ENCODE peak calls at places on chromosomes 5 and 9, in eight cellular contexts. One of them, this sample, is unnamed.

GRCh38 chr9:4700093-4700492 is 20.7 kb downstream of the CDC37L1 start:
- DNase-seq in heart left ventricle: no peak
- DNase-seq in Peyer's patch: no peak
- DNase-seq in sigmoid colon: no peak
- DNase-seq in prostate gland: no peak
- DNase-seq in HCT116: no peak
- DNase-seq in breast epithelium: no peak
- DNase-seq in A549: no peak
- DNase-seq in this sample: no peak

GRCh38 chr5:89098199-89098756 is 215.3 kb upstream of the MEF2C start:
- DNase-seq in HCT116: no peak
- DNase-seq in heart left ventricle: no peak
- DNase-seq in sigmoid colon: no peak
- DNase-seq in breast epithelium: no peak
- DNase-seq in prostate gland: no peak
- DNase-seq in A549: no peak
- DNase-seq in Peyer's patch: no peak
- DNase-seq in this sample: no peak

GRCh38 chr5:65480306-65480865 is 1.3 kb downstream of the ADAMTS6 start:
- DNase-seq in sigmoid colon: peak; percentile 96
- DNase-seq in prostate gland: peak; percentile 65
- DNase-seq in breast epithelium: peak; percentile 65
- DNase-seq in heart left ventricle: peak; percentile 83
- DNase-seq in HCT116: no peak
- DNase-seq in A549: peak; percentile 30
- DNase-seq in Peyer's patch: peak; percentile 76
- DNase-seq in this sample: peak; percentile 78

GRCh38 chr5:116452774-116453368 is 121.8 kb downstream of the SEMA6A start:
- DNase-seq in heart left ventricle: no peak
- DNase-seq in HCT116: no peak
- DNase-seq in prostate gland: no peak
- DNase-seq in sigmoid colon: no peak
- DNase-seq in A549: no peak
- DNase-seq in breast epithelium: no peak
- DNase-seq in Peyer's patch: no peak
- DNase-seq in this sample: no peak

GRCh38 chr9:129446828-129447550 is 173.9 kb downstream of the C9orf50 start:
- DNase-seq in HCT116: no peak
- DNase-seq in prostate gland: no peak
- DNase-seq in sigmoid colon: no peak
- DNase-seq in breast epithelium: no peak
- DNase-seq in Peyer's patch: no peak
- DNase-seq in heart left ventricle: peak; percentile 52
- DNase-seq in A549: no peak
- DNase-seq in this sample: no peak

GRCh38 chr5:32600057-32600622 is 14.8 kb downstream of the SUB1 start:
- DNase-seq in sigmoid colon: no peak
- DNase-seq in A549: no peak
- DNase-seq in Peyer's patch: no peak
- DNase-seq in prostate gland: no peak
- DNase-seq in heart left ventricle: no peak
- DNase-seq in breast epithelium: no peak
- DNase-seq in HCT116: no peak
- DNase-seq in this sample: no peak

GRCh38 chr9:112408819-112409218 is 28.9 kb downstream of the HSDL2 start:
- DNase-seq in breast epithelium: no peak
- DNase-seq in heart left ventricle: no peak
- DNase-seq in HCT116: no peak
- DNase-seq in Peyer's patch: no peak
- DNase-seq in sigmoid colon: no peak
- DNase-seq in A549: no peak
- DNase-seq in prostate gland: no peak
- DNase-seq in this sample: no peak

GRCh38 chr5:58631895-58632294 is 49.0 kb downstream of the RAB3C start:
- DNase-seq in sigmoid colon: no peak
- DNase-seq in A549: no peak
- DNase-seq in heart left ventricle: no peak
- DNase-seq in HCT116: no peak
- DNase-seq in Peyer's patch: no peak
- DNase-seq in prostate gland: no peak
- DNase-seq in breast epithelium: no peak
- DNase-seq in this sample: no peak

GRCh38 chr5:150647275-150648251 is 7.1 kb downstream of the SYNPO start:
- DNase-seq in breast epithelium: no peak
- DNase-seq in heart left ventricle: peak; percentile 94
- DNase-seq in HCT116: no peak
- DNase-seq in Peyer's patch: no peak
- DNase-seq in A549: no peak
- DNase-seq in prostate gland: no peak
- DNase-seq in sigmoid colon: peak; percentile 90
- DNase-seq in this sample: peak; percentile 79

GRCh38 chr5:176540476-176540899 is 3.3 kb upstream of the RNF44 start:
- DNase-seq in heart left ventricle: peak; percentile 13
- DNase-seq in HCT116: no peak
- DNase-seq in prostate gland: no peak
- DNase-seq in A549: no peak
- DNase-seq in breast epithelium: no peak
- DNase-seq in Peyer's patch: no peak
- DNase-seq in sigmoid colon: no peak
- DNase-seq in this sample: no peak

GRCh38 chr5:23352437-23352836 is 155.0 kb upstream of the PRDM9 start:
- DNase-seq in sigmoid colon: no peak
- DNase-seq in HCT116: no peak
- DNase-seq in Peyer's patch: no peak
- DNase-seq in A549: peak; percentile 68
- DNase-seq in prostate gland: no peak
- DNase-seq in heart left ventricle: no peak
- DNase-seq in breast epithelium: no peak
- DNase-seq in this sample: no peak

DNA sequence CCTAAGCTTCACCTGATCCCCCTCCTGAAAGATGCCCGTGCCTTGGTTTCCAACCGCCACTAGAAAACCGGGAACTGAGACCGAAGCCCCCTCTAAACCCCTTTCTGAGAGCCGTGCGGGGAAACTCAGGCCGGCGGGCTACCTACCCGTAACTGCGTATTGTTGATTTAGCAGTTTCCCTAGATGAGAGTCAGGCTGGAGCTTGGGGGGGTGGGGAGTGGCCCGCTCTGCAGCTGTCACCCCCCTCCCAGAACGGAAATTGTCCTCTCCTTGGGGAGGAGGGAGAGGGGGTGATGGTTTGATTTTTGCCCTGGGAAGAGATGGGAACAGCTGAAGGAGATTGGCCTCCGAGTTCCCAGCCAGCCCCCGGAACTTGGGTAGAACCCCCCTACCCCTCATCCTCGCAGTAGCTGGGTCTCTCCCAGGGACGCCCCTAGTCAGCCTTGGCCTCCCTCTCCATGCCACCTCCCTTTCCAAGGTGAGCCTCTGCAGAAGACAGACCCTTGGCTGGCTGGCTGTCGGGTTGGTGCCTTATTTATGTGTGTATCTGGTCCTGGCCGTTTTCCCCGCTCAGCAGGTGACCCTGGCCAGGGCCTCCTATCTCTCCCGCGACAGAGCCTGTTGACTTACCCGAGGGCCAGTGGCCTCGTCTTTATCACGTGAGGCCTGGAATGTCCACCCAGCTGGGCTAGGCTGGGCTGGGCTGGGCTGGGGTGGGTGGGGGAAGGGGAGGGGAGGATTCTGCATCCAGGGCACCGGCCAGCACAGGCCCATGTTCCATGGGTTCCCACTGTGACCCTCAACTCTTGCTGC is 2.7 kb downstream of the CXXC5 start:
- DNase-seq in sigmoid colon: peak; percentile 87
- DNase-seq in Peyer's patch: peak; percentile 73
- DNase-seq in prostate gland: peak; percentile 69
- DNase-seq in heart left ventricle: peak; percentile 90
- DNase-seq in breast epithelium: no peak
- DNase-seq in HCT116: no peak
- DNase-seq in A549: peak; percentile 56
- DNase-seq in this sample: no peak
- TF ChIP-seq POLR2A in sigmoid colon: peak; percentile 27
- TF ChIP-seq POLR2A in Peyer's patch: peak; percentile 17
- TF ChIP-seq POLR2A in prostate gland: peak; percentile 23
- TF ChIP-seq POLR2A in heart left ventricle: no peak
- TF ChIP-seq POLR2A in breast epithelium: peak; percentile 4
- TF ChIP-seq POLR2A in HCT116: no peak
- TF ChIP-seq POLR2A in A549: no peak
- TF ChIP-seq POLR2A in this sample: no peak

GRCh38 chr9:123281659-123282342 is 13.4 kb upstream of the STRBP start:
- DNase-seq in Peyer's patch: no peak
- DNase-seq in breast epithelium: no peak
- DNase-seq in sigmoid colon: no peak
- DNase-seq in HCT116: no peak
- DNase-seq in heart left ventricle: no peak
- DNase-seq in prostate gland: no peak
- DNase-seq in A549: no peak
- DNase-seq in this sample: no peak
- H3K27ac ChIP-seq in Peyer's patch: no peak overlapping the region
- H3K27ac ChIP-seq in breast epithelium: no peak overlapping the region
- H3K27ac ChIP-seq in sigmoid colon: no peak overlapping the region
- H3K27ac ChIP-seq in HCT116: no peak overlapping the region
- H3K27ac ChIP-seq in heart left ventricle: peak overlapping the region; percentile 73
- H3K27ac ChIP-seq in prostate gland: no peak overlapping the region
- H3K27ac ChIP-seq in A549: no peak overlapping the region
- H3K27ac ChIP-seq in this sample: no peak overlapping the region

GRCh38 chr5:179700401-179700918 is 1.7 kb downstream of the CANX start:
- DNase-seq in A549: no peak
- DNase-seq in heart left ventricle: no peak
- DNase-seq in sigmoid colon: no peak
- DNase-seq in prostate gland: no peak
- DNase-seq in HCT116: no peak
- DNase-seq in breast epithelium: no peak
- DNase-seq in Peyer's patch: peak; percentile 24
- DNase-seq in this sample: no peak

GRCh38 chr5:179697108-179697507 is 1.7 kb upstream of the CANX start:
- DNase-seq in Peyer's patch: no peak
- DNase-seq in breast epithelium: no peak
- DNase-seq in prostate gland: no peak
- DNase-seq in A549: no peak
- DNase-seq in sigmoid colon: peak; percentile 17
- DNase-seq in HCT116: no peak
- DNase-seq in heart left ventricle: no peak
- DNase-seq in this sample: no peak

GRCh38 chr5:179697993-179698934 is 503 bp upstream of the CANX start:
- DNase-seq in breast epithelium: peak; percentile 100
- DNase-seq in A549: peak; percentile 99
- DNase-seq in heart left ventricle: peak; percentile 99
- DNase-seq in Peyer's patch: peak; percentile 99
- DNase-seq in HCT116: peak; percentile 97
- DNase-seq in prostate gland: peak; percentile 99
- DNase-seq in sigmoid colon: peak; percentile 100
- DNase-seq in this sample: peak; percentile 99

GRCh38 chr5:179699640-179700298 is 1.0 kb downstream of the CANX start:
- DNase-seq in HCT116: no peak
- DNase-seq in breast epithelium: no peak
- DNase-seq in sigmoid colon: no peak
- DNase-seq in heart left ventricle: no peak
- DNase-seq in Peyer's patch: peak; percentile 59
- DNase-seq in prostate gland: no peak
- DNase-seq in A549: peak; percentile 29
- DNase-seq in this sample: no peak

GRCh38 chr5:179698935-179699639 is at the start of gene CANX:
- DNase-seq in breast epithelium: no peak
- DNase-seq in heart left ventricle: no peak
- DNase-seq in Peyer's patch: no peak
- DNase-seq in A549: no peak
- DNase-seq in prostate gland: no peak
- DNase-seq in sigmoid colon: no peak
- DNase-seq in HCT116: no peak
- DNase-seq in this sample: no peak
- TF ChIP-seq POLR2A in breast epithelium: peak; percentile 79
- TF ChIP-seq POLR2A in heart left ventricle: peak; percentile 63
- TF ChIP-seq POLR2A in Peyer's patch: peak; percentile 86
- TF ChIP-seq POLR2A in A549: peak; percentile 90
- TF ChIP-seq POLR2A in prostate gland: peak; percentile 92
- TF ChIP-seq POLR2A in sigmoid colon: peak; percentile 65
- TF ChIP-seq POLR2A in HCT116: peak; percentile 51
- TF ChIP-seq POLR2A in this sample: peak; percentile 94

DNA sequence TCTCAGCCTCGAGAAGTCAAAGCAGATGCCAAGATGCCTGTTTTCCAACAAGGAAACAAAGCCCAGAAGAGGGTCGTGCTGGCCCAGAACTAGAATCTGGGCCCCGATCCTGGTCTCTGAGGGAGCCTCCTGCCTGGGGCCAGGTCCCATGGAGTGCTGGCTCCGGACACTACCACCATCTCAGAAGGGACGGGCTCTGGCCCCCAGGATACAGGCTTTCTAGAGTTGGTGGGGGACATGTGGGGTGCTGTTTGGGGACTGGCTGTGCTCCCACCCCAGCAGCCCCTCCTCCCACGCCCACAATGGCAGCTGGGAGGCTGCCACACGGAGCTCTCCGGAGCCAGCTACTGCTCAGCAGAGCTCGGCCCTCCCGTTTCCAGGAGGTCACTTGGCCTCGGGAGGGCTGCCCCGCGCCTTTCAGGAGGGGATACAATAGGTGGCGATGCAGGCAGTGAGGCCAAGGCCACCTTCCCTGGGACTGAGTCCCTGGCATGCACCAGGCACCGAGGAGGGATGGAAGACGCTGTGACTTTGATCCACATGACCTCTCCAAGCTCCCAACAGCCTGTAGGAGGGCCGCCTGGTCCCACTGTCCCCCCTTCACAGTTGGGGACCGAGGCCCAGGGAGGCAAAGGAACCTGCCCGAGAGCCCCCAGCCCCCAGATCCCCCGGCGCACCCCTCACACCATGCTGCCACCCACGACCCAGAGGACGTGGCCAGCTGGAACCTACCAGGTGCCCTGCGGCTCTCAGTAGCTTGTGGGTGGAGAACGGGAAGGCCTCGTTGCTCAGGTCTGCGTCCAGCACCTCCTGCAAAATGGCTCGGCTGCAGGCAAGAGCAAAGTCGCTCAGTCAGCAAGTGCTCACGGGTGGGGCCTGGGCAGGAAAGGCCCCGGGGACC is 48.5 kb downstream of the DBH start:
- DNase-seq in A549: no peak
- DNase-seq in breast epithelium: no peak
- DNase-seq in heart left ventricle: peak; percentile 41
- DNase-seq in Peyer's patch: no peak
- DNase-seq in sigmoid colon: no peak
- DNase-seq in HCT116: no peak
- DNase-seq in prostate gland: no peak
- DNase-seq in this sample: no peak
- H3K27ac ChIP-seq in A549: no peak overlapping the region
- H3K27ac ChIP-seq in breast epithelium: no peak overlapping the region
- H3K27ac ChIP-seq in heart left ventricle: peak overlapping the region; percentile 74
- H3K27ac ChIP-seq in Peyer's patch: peak overlapping the region; percentile 74
- H3K27ac ChIP-seq in sigmoid colon: peak overlapping the region; percentile 14
- H3K27ac ChIP-seq in HCT116: no peak overlapping the region
- H3K27ac ChIP-seq in prostate gland: no peak overlapping the region
- H3K27ac ChIP-seq in this sample: no peak overlapping the region

This sample was measured in uterus.